ENCODE peak calls at places on chromosomes 16 and 17, in six cellular contexts. H is transverse colon, I is ovary, Y is K562, A is A549, K is stomach. M is an unnamed sample.
A peak's percentile ranks its signal among the peaks of the same experiment; 100 is the strongest.

GRCh38 chr16:88442811-88443576 is 10.1 kb upstream of the ZFPM1 start:
- DNase-seq in H (peak; percentile 83), I (peak; percentile 87), Y (peak; percentile 91), A (peak; percentile 76), K (peak; percentile 83), M (peak; percentile 81)

GRCh38 chr17:65576939-65577338 is 15.5 kb upstream of the AXIN2 start:
- DNase-seq in H (peak; percentile 83), I (no peak), Y (peak; percentile 38), A (no peak), K (no peak), M (no peak)

GRCh38 chr17:45043813-45044540 is 7.5 kb downstream of the DCAKD start:
- DNase-seq in H (no peak), I (no peak), Y (no peak), A (no peak), K (no peak), M (no peak)

GRCh38 chr17:77325537-77325825 is 184.7 kb downstream of the SEC14L1 start:
- DNase-seq in H (no peak), I (no peak), Y (no peak), A (no peak), K (no peak), M (no peak)

GRCh38 chr16:47503936-47504335 is 42.8 kb downstream of the PHKB start:
- DNase-seq in H (no peak), I (no peak), Y (no peak), A (no peak), K (no peak), M (no peak)

GRCh38 chr17:55693244-55694216 is 29.1 kb downstream of the TMEM100 start:
- DNase-seq in H (peak; percentile 19), I (peak; percentile 40), Y (no peak), A (no peak), K (peak; percentile 29), M (no peak)

GRCh38 chr16:50326835-50327465 is 41.8 kb downstream of the BRD7 start:
- DNase-seq in H (no peak), I (no peak), Y (no peak), A (peak; percentile 58), K (no peak), M (no peak)

GRCh38 chr17:43384476-43384862 is 14.3 kb upstream of the ARL4D start:
- DNase-seq in H (peak; percentile 64), I (peak; percentile 19), Y (no peak), A (no peak), K (no peak), M (no peak)

GRCh38 chr16:89117975-89118289 is 24.3 kb downstream of the ACSF3 start:
- DNase-seq in H (no peak), I (no peak), Y (no peak), A (no peak), K (no peak), M (no peak)

GRCh38 chr17:627051-627450 is 87.6 kb downstream of the VPS53 start:
- DNase-seq in H (no peak), I (no peak), Y (no peak), A (peak; percentile 22), K (no peak), M (no peak)
- TF ChIP-seq EP300 in H (no peak), I (no peak), Y (no peak), A (no peak), K (no peak), M (no peak)

GRCh38 chr17:16589097-16589969 is 20.3 kb upstream of the ZNF287 start:
- DNase-seq in H (peak; percentile 91), I (peak; percentile 94), Y (peak; percentile 92), A (peak; percentile 93), K (peak; percentile 94), M (peak; percentile 91)
- TF ChIP-seq EP300 in H (no peak), I (no peak), Y (no peak), A (no peak), K (no peak), M (no peak)

GRCh38 chr16:76164970-76165558 is 112.1 kb upstream of the CNTNAP4 start:
- DNase-seq in H (no peak), I (no peak), Y (no peak), A (no peak), K (no peak), M (no peak)
- TF ChIP-seq EP300 in H (no peak), I (no peak), Y (no peak), A (no peak), K (no peak), M (no peak)

DNA sequence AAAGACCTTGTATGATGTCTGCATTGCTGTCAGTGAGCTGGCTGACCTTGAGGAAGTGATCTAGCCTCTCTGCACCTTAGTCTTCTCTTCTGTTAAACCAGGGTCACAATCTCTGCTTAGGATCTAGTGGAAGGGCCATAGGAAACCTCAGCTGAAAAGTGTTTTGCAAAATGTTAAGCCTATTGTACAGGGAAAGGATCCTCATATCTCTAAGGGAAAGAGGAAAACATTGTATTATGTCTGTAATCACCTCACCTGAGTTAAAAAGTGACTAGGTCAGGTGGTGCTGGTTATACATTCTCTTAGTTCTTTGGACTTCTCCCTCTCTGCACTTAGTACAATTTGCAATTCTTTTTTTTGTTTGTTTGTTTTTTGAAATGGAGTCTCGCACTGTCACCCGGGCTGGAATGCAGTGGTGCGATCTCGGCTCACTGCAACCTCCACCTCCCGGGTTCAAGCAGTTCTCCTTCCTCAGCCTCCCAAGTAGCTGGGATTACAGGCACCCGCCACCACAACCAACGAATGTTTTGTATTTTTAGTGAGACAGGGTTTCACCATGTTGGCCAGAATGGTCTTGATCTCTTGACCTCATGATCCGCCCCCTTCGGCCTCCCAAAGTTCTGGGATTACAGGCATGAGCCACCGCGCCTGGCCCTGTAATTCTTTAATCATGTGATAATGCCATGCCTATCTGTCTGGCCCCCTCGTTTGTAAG is 2.0 kb upstream of the SEPHS2 start:
- DNase-seq in H (no peak), I (no peak), Y (no peak), A (no peak), K (no peak), M (no peak)
- TF ChIP-seq EP300 in H (no peak), I (no peak), Y (no peak), A (no peak), K (no peak), M (no peak)

DNA sequence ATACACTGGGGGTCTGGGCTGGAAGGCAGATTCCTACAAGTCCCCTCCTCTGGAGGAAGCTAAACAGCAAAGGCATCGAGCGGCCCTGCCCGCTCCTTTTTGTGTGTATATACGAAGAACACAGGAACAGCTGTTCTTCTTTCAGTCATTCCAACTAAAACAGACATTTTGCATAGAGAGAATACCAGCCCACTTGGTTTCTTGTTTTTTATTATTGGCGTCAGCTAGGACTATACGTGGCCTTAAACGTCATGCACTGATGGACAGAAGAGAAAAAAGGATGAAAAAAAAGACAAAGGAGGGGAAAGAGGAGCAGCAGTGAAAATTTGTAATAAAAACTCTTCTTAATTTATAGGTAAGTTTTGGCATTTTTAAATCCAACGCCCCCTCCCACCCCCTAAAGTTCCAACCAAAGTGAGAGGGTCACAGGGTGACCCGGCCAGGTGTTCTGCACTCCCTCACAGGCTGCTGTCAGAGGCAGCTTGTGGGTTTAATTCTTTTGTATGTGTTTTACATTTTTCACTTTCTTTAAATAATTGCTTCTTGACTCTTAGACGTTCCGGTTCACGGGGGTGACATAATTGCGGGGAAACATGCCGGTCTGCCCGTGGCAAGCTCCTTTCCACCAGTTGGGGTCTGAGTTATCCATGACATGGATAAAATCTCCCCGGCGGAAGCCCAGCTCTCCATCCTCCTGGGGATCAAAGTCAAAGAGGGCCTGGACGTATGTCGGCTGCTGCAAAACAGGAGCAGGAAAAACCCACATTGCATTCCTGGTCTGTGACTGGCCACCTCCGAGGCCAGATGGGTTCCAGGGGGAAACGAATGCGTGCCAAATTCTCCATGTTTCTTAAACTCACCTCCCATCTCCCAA is 30.8 kb upstream of the SLC25A19 start:
- DNase-seq in H (peak; percentile 46), I (no peak), Y (no peak), A (no peak), K (no peak), M (no peak)
- TF ChIP-seq EP300 in H (no peak), I (no peak), Y (no peak), A (no peak), K (no peak), M (no peak)

DNA sequence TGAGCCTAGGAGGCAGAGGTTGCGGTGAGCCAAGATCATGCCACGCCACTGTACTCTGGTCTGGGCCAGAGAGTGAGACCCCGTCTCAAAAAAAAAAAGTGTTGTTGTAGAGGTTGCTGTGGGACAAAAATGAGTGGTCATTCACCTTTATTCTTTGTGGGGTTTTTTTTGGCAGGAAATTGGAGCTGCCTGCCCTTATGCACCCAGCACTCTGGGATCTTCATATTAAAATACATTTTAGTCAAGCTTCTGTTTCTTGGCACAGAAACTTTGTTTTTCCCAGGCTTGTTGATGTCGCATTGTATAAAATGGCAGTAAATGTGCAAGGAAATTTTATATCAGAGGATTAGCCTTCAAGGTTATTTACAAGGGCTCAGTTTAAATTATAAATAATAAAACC is 174.3 kb downstream of the FTO start:
- DNase-seq in H (no peak), I (no peak), Y (no peak), A (no peak), K (no peak), M (no peak)
- TF ChIP-seq EP300 in H (no peak), I (no peak), Y (no peak), A (no peak), K (no peak), M (no peak)

GRCh38 chr16:25109643-25110042 is 1.9 kb upstream of the LCMT1 start:
- DNase-seq in H (peak; percentile 81), I (no peak), Y (no peak), A (peak; percentile 91), K (no peak), M (no peak)

GRCh38 chr16:25108054-25108453 is 3.5 kb upstream of the LCMT1 start:
- DNase-seq in H (peak; percentile 17), I (no peak), Y (no peak), A (peak; percentile 52), K (no peak), M (no peak)

GRCh38 chr16:25110392-25110947 is 1.1 kb upstream of the LCMT1 start:
- DNase-seq in H (peak; percentile 24), I (no peak), Y (no peak), A (peak; percentile 40), K (no peak), M (no peak)

GRCh38 chr16:25107466-25107792 is 4.1 kb upstream of the LCMT1 start:
- DNase-seq in H (no peak), I (no peak), Y (no peak), A (no peak), K (no peak), M (no peak)

GRCh38 chr16:25106567-25107465 is 4.7 kb upstream of the LCMT1 start:
- DNase-seq in H (peak; percentile 96), I (peak; percentile 98), Y (peak; percentile 92), A (peak; percentile 90), K (peak; percentile 97), M (peak; percentile 98)
- TF ChIP-seq EP300 in H (no peak), I (peak; percentile 13), Y (peak; percentile 45), A (no peak), K (no peak), M (peak; percentile 45)